ENCODE peak calls at places on chromosomes 7 and 10, in eight cellular contexts. One of them, this sample, is unnamed.

GRCh38 chr7:5291301-5291700 is 8.6 kb downstream of the SLC29A4 start:
- DNase-seq in nucleus accumbens: no peak
- DNase-seq in fibroblast of the conjunctiva: no peak
- DNase-seq in non-pigmented ciliary epithelial cell: no peak
- DNase-seq in G401: no peak
- DNase-seq in NCI-H1105 treated with DMSO at 0.1 percent for 48 hours: no peak
- DNase-seq in IMR-90: no peak
- DNase-seq in activated effector memory CD4-positive, alpha-beta T cell treated with Interleukin-2 at 50 U/mL for 16 hours: no peak
- DNase-seq in this sample: no peak

GRCh38 chr10:9342865-9343450 is 1288.5 kb downstream of the GATA3 start:
- DNase-seq in NCI-H1105 treated with DMSO at 0.1 percent for 48 hours: peak; percentile 13
- DNase-seq in fibroblast of the conjunctiva: peak; percentile 23
- DNase-seq in IMR-90: peak; percentile 42
- DNase-seq in activated effector memory CD4-positive, alpha-beta T cell treated with Interleukin-2 at 50 U/mL for 16 hours: no peak
- DNase-seq in nucleus accumbens: peak; percentile 5
- DNase-seq in G401: peak; percentile 49
- DNase-seq in non-pigmented ciliary epithelial cell: peak; percentile 11
- DNase-seq in this sample: no peak

GRCh38 chr7:115097175-115097671 is 175.3 kb downstream of the MDFIC start:
- DNase-seq in nucleus accumbens: no peak
- DNase-seq in IMR-90: peak; percentile 86
- DNase-seq in NCI-H1105 treated with DMSO at 0.1 percent for 48 hours: no peak
- DNase-seq in fibroblast of the conjunctiva: peak; percentile 45
- DNase-seq in activated effector memory CD4-positive, alpha-beta T cell treated with Interleukin-2 at 50 U/mL for 16 hours: no peak
- DNase-seq in non-pigmented ciliary epithelial cell: peak; percentile 65
- DNase-seq in G401: no peak
- DNase-seq in this sample: no peak

GRCh38 chr7:138072726-138073125 is 3.5 kb upstream of the AKR1D1 start:
- DNase-seq in non-pigmented ciliary epithelial cell: no peak
- DNase-seq in NCI-H1105 treated with DMSO at 0.1 percent for 48 hours: no peak
- DNase-seq in activated effector memory CD4-positive, alpha-beta T cell treated with Interleukin-2 at 50 U/mL for 16 hours: no peak
- DNase-seq in fibroblast of the conjunctiva: no peak
- DNase-seq in G401: no peak
- DNase-seq in nucleus accumbens: no peak
- DNase-seq in IMR-90: no peak
- DNase-seq in this sample: no peak

GRCh38 chr10:114068054-114068707 is 24.5 kb downstream of the ADRB1 start:
- DNase-seq in G401: peak; percentile 13
- DNase-seq in nucleus accumbens: no peak
- DNase-seq in NCI-H1105 treated with DMSO at 0.1 percent for 48 hours: peak; percentile 10
- DNase-seq in activated effector memory CD4-positive, alpha-beta T cell treated with Interleukin-2 at 50 U/mL for 16 hours: no peak
- DNase-seq in IMR-90: no peak
- DNase-seq in fibroblast of the conjunctiva: no peak
- DNase-seq in non-pigmented ciliary epithelial cell: no peak
- DNase-seq in this sample: no peak

GRCh38 chr7:106895246-106895864 is 30.3 kb downstream of the PIK3CG start:
- DNase-seq in fibroblast of the conjunctiva: no peak
- DNase-seq in non-pigmented ciliary epithelial cell: no peak
- DNase-seq in IMR-90: no peak
- DNase-seq in NCI-H1105 treated with DMSO at 0.1 percent for 48 hours: no peak
- DNase-seq in activated effector memory CD4-positive, alpha-beta T cell treated with Interleukin-2 at 50 U/mL for 16 hours: no peak
- DNase-seq in nucleus accumbens: no peak
- DNase-seq in G401: no peak
- DNase-seq in this sample: no peak

GRCh38 chr7:156628562-156628961 is 12.0 kb upstream of the RNF32 start:
- DNase-seq in non-pigmented ciliary epithelial cell: no peak
- DNase-seq in IMR-90: no peak
- DNase-seq in fibroblast of the conjunctiva: no peak
- DNase-seq in NCI-H1105 treated with DMSO at 0.1 percent for 48 hours: no peak
- DNase-seq in nucleus accumbens: no peak
- DNase-seq in G401: no peak
- DNase-seq in activated effector memory CD4-positive, alpha-beta T cell treated with Interleukin-2 at 50 U/mL for 16 hours: no peak
- DNase-seq in this sample: no peak

GRCh38 chr7:12475362-12476063 is 71.8 kb upstream of the VWDE start:
- DNase-seq in non-pigmented ciliary epithelial cell: peak; percentile 75
- DNase-seq in fibroblast of the conjunctiva: no peak
- DNase-seq in IMR-90: peak; percentile 55
- DNase-seq in NCI-H1105 treated with DMSO at 0.1 percent for 48 hours: no peak
- DNase-seq in nucleus accumbens: no peak
- DNase-seq in activated effector memory CD4-positive, alpha-beta T cell treated with Interleukin-2 at 50 U/mL for 16 hours: no peak
- DNase-seq in G401: no peak
- DNase-seq in this sample: no peak

GRCh38 chr7:68720722-68721121 is 877.6 kb upstream of the AUTS2 start:
- DNase-seq in nucleus accumbens: no peak
- DNase-seq in fibroblast of the conjunctiva: no peak
- DNase-seq in NCI-H1105 treated with DMSO at 0.1 percent for 48 hours: no peak
- DNase-seq in G401: no peak
- DNase-seq in activated effector memory CD4-positive, alpha-beta T cell treated with Interleukin-2 at 50 U/mL for 16 hours: no peak
- DNase-seq in IMR-90: peak; percentile 22
- DNase-seq in non-pigmented ciliary epithelial cell: no peak
- DNase-seq in this sample: no peak